ENCODE peak calls at places on chromosomes 4 and X, in seven cellular contexts. X is trophoblast cell, Q is IMR-90, O is H9, J is mesendoderm, V is mesenchymal stem cell, T is H1. B is an unnamed sample.

GRCh38 chr4:56995525-56995924 is 16.8 kb downstream of the POLR2B start:
- DNase-seq in X (no peak), Q (peak; percentile 97), V (no peak), O (no peak), T (no peak), J (no peak), B (no peak)

GRCh38 chrX:38347136-38347535 is 5.3 kb upstream of the OTC start:
- DNase-seq in J (peak; percentile 60), T (no peak), O (no peak), X (peak; percentile 44), Q (peak; percentile 52), V (peak; percentile 73), B (no peak)

GRCh38 chrX:12089740-12090139 is 48.5 kb upstream of the FRMPD4 start:
- DNase-seq in O (no peak), Q (no peak), X (no peak), T (no peak), V (no peak), J (no peak), B (no peak)

GRCh38 chrX:45445745-45446412 is 245.2 kb upstream of the DIPK2B start:
- DNase-seq in V (peak; percentile 77), X (peak; percentile 10), Q (peak; percentile 76), T (no peak), O (no peak), J (no peak), B (no peak)

GRCh38 chrX:23931149-23931604 is 23.4 kb downstream of the CXorf58 start:
- DNase-seq in O (no peak), X (peak; percentile 95), J (no peak), Q (no peak), T (no peak), V (no peak), B (no peak)

GRCh38 chrX:154298312-154298711 is 2.7 kb downstream of the TKTL1 start:
- DNase-seq in X (no peak), T (no peak), O (no peak), J (no peak), Q (no peak), V (no peak), B (no peak)

GRCh38 chr4:172601195-172601594 is 567.4 kb upstream of the GALNT7 start:
- DNase-seq in J (peak; percentile 6), Q (no peak), V (no peak), X (no peak), O (no peak), T (no peak), B (peak; percentile 32)

GRCh38 chr4:108168672-108169562 is at the start of gene LEF1:
- DNase-seq in J (peak; percentile 90), V (peak; percentile 65), Q (peak; percentile 11), T (peak; percentile 49), O (peak; percentile 74), X (peak; percentile 8), B (peak; percentile 79)

GRCh38 chr4:107036602-107037151 is 564 bp upstream of the DKK2 start:
- DNase-seq in J (peak; percentile 16), T (no peak), X (no peak), V (peak; percentile 14), Q (no peak), O (no peak), B (peak; percentile 9)

DNA sequence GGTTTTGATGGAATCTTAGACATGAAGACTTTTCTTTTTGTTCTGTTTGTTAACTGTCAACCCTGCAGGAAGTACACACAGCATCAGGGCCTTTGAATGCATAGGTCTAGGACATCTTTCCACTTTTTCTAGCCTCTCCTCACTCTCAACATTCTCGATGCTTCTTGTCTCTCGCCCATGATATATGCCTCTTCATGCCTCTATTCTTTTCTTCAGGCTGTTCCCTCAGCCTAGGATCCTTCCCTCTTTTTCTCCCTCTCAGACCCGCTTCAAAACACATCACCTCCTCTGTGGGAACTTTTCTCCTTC is 9.6 kb downstream of the PDGFC start:
- DNase-seq in V (no peak), T (no peak), X (no peak), O (no peak), J (no peak), Q (no peak), B (no peak)
- H3K4me2 ChIP-seq in V (no peak overlapping the region), T (no peak overlapping the region), X (no peak overlapping the region), O (no peak overlapping the region), J (no peak overlapping the region), Q (peak overlapping the region; percentile 47), B (no peak overlapping the region)

GRCh38 chr4:178333355-178333754 is 891.1 kb upstream of the AGA start:
- DNase-seq in O (no peak), T (no peak), Q (no peak), X (no peak), J (no peak), V (no peak), B (no peak)
- H4K8ac ChIP-seq in O (no peak overlapping the region), T (no peak overlapping the region), Q (no peak overlapping the region), X (no peak overlapping the region), J (no peak overlapping the region), V (no peak overlapping the region), B (no peak overlapping the region)

GRCh38 chr4:188822698-188823097 is 683.5 kb downstream of the TRIML1 start:
- DNase-seq in V (no peak), Q (no peak), J (peak; percentile 88), X (peak; percentile 23), O (peak; percentile 82), T (peak; percentile 43), B (peak; percentile 15)

GRCh38 chr4:188818300-188818699 is 679.1 kb downstream of the TRIML1 start:
- DNase-seq in Q (no peak), T (no peak), O (no peak), J (no peak), V (no peak), X (no peak), B (no peak)

GRCh38 chr4:188824553-188824952 is 685.3 kb downstream of the TRIML1 start:
- DNase-seq in X (no peak), Q (no peak), V (no peak), T (no peak), O (no peak), J (no peak), B (no peak)

GRCh38 chr4:188819243-188819642 is 680.0 kb downstream of the TRIML1 start:
- DNase-seq in Q (peak; percentile 57), V (no peak), T (no peak), O (no peak), X (no peak), J (no peak), B (no peak)

GRCh38 chr4:188821500-188821899 is 682.3 kb downstream of the TRIML1 start:
- DNase-seq in Q (no peak), O (no peak), T (no peak), X (no peak), J (peak; percentile 3), V (no peak), B (no peak)
- H3K4ac ChIP-seq in Q (no peak overlapping the region), O (no peak overlapping the region), T (no peak overlapping the region), X (no peak overlapping the region), J (no peak overlapping the region), V (no peak overlapping the region), B (no peak overlapping the region)

GRCh38 chrX:40100537-40101429 is 3.0 kb upstream of the BCOR start:
- DNase-seq in X (no peak), J (peak; percentile 30), T (no peak), V (peak; percentile 39), O (peak; percentile 48), Q (no peak), B (no peak)

GRCh38 chrX:40098264-40099045 is 697 bp upstream of the BCOR start:
- DNase-seq in Q (no peak), T (no peak), X (peak; percentile 52), V (peak; percentile 78), O (peak; percentile 80), J (peak; percentile 86), B (no peak)

GRCh38 chrX:40099046-40099968 is 1.5 kb upstream of the BCOR start:
- DNase-seq in O (peak; percentile 79), J (peak; percentile 43), X (peak; percentile 38), Q (no peak), V (peak; percentile 55), T (no peak), B (no peak)

GRCh38 chrX:40101430-40101802 is 3.7 kb upstream of the BCOR start:
- DNase-seq in T (no peak), Q (no peak), V (no peak), J (no peak), O (peak; percentile 53), X (no peak), B (no peak)

GRCh38 chrX:40100141-40100536 is 2.4 kb upstream of the BCOR start:
- DNase-seq in X (no peak), J (peak; percentile 29), T (no peak), Q (no peak), V (peak; percentile 62), O (no peak), B (no peak)
- H3K4me2 ChIP-seq in X (peak overlapping the region; percentile 34), J (no peak overlapping the region), T (peak overlapping the region; percentile 98), Q (no peak overlapping the region), V (no peak overlapping the region), O (peak overlapping the region; percentile 74), B (no peak overlapping the region)

DNA sequence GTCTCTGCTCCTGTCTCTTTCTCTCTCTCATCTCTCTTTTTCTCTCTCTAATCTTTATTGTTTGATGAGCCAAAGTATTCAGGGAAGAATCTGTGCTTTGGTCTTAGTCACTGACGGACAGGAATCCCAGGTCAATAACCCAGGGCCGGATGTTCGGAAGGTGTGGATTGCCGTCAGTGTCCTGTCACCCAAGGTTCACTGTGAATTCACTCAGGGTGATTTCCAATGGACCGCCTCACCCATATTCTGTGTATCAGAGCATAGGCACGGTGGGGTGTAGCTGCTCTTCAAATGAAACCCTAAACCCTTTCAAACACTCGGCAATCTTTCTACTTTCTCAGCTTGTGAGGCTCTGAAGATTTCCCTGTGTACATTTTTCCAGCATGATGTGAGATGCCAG is 144.6 kb upstream of the GPC4 start:
- DNase-seq in V (no peak), Q (no peak), T (no peak), O (no peak), J (no peak), X (peak; percentile 33), B (no peak)
- H4K8ac ChIP-seq in V (no peak overlapping the region), Q (no peak overlapping the region), T (no peak overlapping the region), O (no peak overlapping the region), J (no peak overlapping the region), X (no peak overlapping the region), B (no peak overlapping the region)

GRCh38 chrX:1852082-1852481 is 237.2 kb downstream of the ASMT start:
- DNase-seq in X (no peak), T (no peak), O (no peak), V (no peak), Q (no peak), J (no peak), B (no peak)

GRCh38 chrX:1853916-1854315 is 239.1 kb downstream of the ASMT start:
- DNase-seq in X (peak; percentile 57), Q (no peak), J (no peak), V (no peak), O (no peak), T (no peak), B (no peak)

GRCh38 chrX:1853447-1853846 is 238.6 kb downstream of the ASMT start:
- DNase-seq in O (no peak), X (no peak), J (no peak), V (no peak), T (no peak), Q (no peak), B (no peak)

GRCh38 chrX:1851527-1851926 is 236.7 kb downstream of the ASMT start:
- DNase-seq in J (peak; percentile 41), O (no peak), X (no peak), V (no peak), Q (no peak), T (no peak), B (no peak)
- H3K4ac ChIP-seq in J (no peak overlapping the region), O (no peak overlapping the region), X (no peak overlapping the region), V (no peak overlapping the region), Q (no peak overlapping the region), T (no peak overlapping the region), B (no peak overlapping the region)